ENCODE peak calls at places on chromosomes 13 and 19, in four cellular contexts. C, V, F and W are unnamed samples. For H3K4me1 and H3K27me3, the result is how much of the 10 kb centered on the place peaks cover.

GRCh38 chr13:37889811-37890210 is 20.2 kb upstream of the TRPC4 start:
- DNase-seq in C (no peak), V (no peak), F (no peak), W (no peak)

GRCh38 chr13:46211116-46211515 is 612 bp upstream of the LRRC63 start:
- DNase-seq in C (peak), V (no peak), F (no peak), W (no peak)

GRCh38 chr19:16615788-16616187 is 12.2 kb downstream of the MED26 start:
- DNase-seq in C (peak), V (no peak), F (no peak), W (no peak)

GRCh38 chr13:94706854-94707399 is 5.4 kb downstream of the SOX21 start:
- DNase-seq in C (peak), V (no peak), F (no peak), W (no peak)

GRCh38 chr13:28333204-28333900 is 161.6 kb downstream of the FLT1 start:
- DNase-seq in C (no peak), V (no peak), F (no peak), W (no peak)

GRCh38 chr13:29707876-29708543 is 112.5 kb upstream of the SLC7A1 start:
- DNase-seq in C (peak), V (peak), F (no peak), W (no peak)

GRCh38 chr19:45128109-45128508 is 32.7 kb downstream of the NKPD1 start:
- DNase-seq in C (no peak), V (no peak), F (no peak), W (no peak)

GRCh38 chr19:40740747-40741146 is 9.5 kb downstream of the ACTMAP start:
- DNase-seq in C (no peak), V (no peak), F (no peak), W (no peak)

GRCh38 chr19:3270908-3271307 is 46.4 kb downstream of the CELF5 start:
- DNase-seq in C (peak), V (peak), F (no peak), W (peak)

GRCh38 chr19:10339380-10339960 is at the start of gene ICAM3:
- DNase-seq in C (no peak), V (no peak), F (peak), W (peak)

GRCh38 chr13:113912596-113912995 is 48.7 kb upstream of the GAS6 start:
- DNase-seq in C (no peak), V (no peak), F (no peak), W (no peak)

GRCh38 chr13:42027286-42027685 is 21.2 kb upstream of the DGKH start:
- DNase-seq in C (no peak), V (no peak), F (no peak), W (no peak)

GRCh38 chr13:57739089-57739488 is 107.5 kb downstream of the PCDH17 start:
- DNase-seq in C (peak), V (no peak), F (no peak), W (no peak)

GRCh38 chr19:10961073-10961762 is 388 bp downstream of the SMARCA4 start:
- DNase-seq in C (peak), V (no peak), F (peak), W (no peak)

GRCh38 chr13:43390101-43390500 is 366.7 kb downstream of the DNAJC15 start:
- DNase-seq in C (no peak), V (no peak), F (no peak), W (no peak)

GRCh38 chr13:26325876-26326275 is 71.9 kb downstream of the CDK8 start:
- DNase-seq in C (no peak), V (no peak), F (no peak), W (no peak)

GRCh38 chr13:51833980-51834379 is 11.0 kb downstream of the TMEM272 start:
- DNase-seq in C (no peak), V (no peak), F (no peak), W (no peak)

GRCh38 chr13:98320561-98321105 is 143.6 kb upstream of the RNF113B start:
- DNase-seq in C (no peak), V (no peak), F (no peak), W (no peak)

GRCh38 chr13:98317573-98318171 is 140.6 kb upstream of the RNF113B start:
- DNase-seq in C (no peak), V (no peak), F (no peak), W (no peak)

GRCh38 chr13:98315902-98316301 is 138.8 kb upstream of the RNF113B start:
- DNase-seq in C (no peak), V (no peak), F (no peak), W (no peak)

GRCh38 chr13:98315466-98315865 is 138.4 kb upstream of the RNF113B start:
- DNase-seq in C (no peak), V (no peak), F (no peak), W (no peak)

GRCh38 chr13:98318263-98318878 is 141.3 kb upstream of the RNF113B start:
- DNase-seq in C (no peak), V (peak), F (no peak), W (no peak)
- H3K4me1 ChIP-seq in C (under half), V (half or more), F (under half), W (under half)

DNA sequence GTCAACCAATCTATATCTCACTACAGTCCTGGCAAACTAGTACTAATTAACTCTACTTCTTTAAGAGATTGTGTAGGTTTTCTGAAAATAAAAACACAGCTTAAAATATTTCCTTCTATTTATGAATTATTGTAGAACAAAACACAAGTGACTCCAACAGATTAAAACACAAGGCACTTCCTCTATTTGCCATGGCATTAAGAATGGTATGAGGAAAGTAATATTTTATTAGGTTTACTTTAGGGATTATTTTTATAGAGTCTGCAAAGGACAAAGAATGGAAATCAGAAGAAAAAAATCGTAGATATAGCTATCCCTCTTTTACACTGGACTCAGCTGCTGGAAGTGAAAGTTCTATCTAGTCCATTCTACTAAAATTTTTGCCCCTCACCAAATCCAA is 233.2 kb upstream of the NBEA start:
- DNase-seq in C (no peak), V (no peak), F (no peak), W (no peak)
- H3K27me3 ChIP-seq in C (under half), V (under half), F (under half), W (under half)

GRCh38 chr13:24233351-24233901 is 72.9 kb downstream of the SPATA13 start:
- DNase-seq in C (peak), V (no peak), F (no peak), W (no peak)
- H3K4me1 ChIP-seq in C (under half), V (under half), F (under half), W (under half)

GRCh38 chr19:50668416-50669318 is 19.4 kb downstream of the C19orf81 start:
- DNase-seq in C (no peak), V (no peak), F (no peak), W (no peak)
- H3K27me3 ChIP-seq in C (half or more), V (under half), F (half or more), W (under half)

DNA sequence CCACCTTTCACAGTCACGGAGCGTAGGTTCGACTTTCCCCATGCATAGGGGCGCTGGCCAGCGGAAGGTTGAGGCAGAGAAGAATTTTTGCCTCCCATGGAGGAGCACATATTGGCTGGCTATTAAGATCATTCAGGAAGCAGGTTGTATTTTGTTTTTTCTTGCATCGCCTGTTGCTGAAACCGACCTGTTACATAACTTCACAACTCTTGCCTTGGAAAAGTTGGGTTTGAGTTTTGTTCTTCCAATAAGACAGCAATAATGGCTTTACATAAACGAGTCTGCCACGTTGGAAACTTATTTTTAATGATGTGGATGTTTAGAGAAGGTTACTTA is 1.4 kb downstream of the UPF1 start:
- DNase-seq in C (no peak), V (no peak), F (no peak), W (no peak)
- H3K4me1 ChIP-seq in C (under half), V (half or more), F (half or more), W (half or more)

GRCh38 chr19:7769171-7769570 is 6.1 kb downstream of the CLEC4M start:
- DNase-seq in C (no peak), V (no peak), F (no peak), W (no peak)

GRCh38 chr19:7767487-7767886 is 4.4 kb downstream of the CLEC4M start:
- DNase-seq in C (no peak), V (no peak), F (no peak), W (no peak)

GRCh38 chr19:7772752-7773291 is 9.8 kb downstream of the CLEC4M start:
- DNase-seq in C (no peak), V (no peak), F (no peak), W (no peak)

GRCh38 chr19:7773841-7774240 is 10.8 kb downstream of the CLEC4M start:
- DNase-seq in C (no peak), V (no peak), F (no peak), W (no peak)

GRCh38 chr19:7771072-7771471 is 8.0 kb downstream of the CLEC4M start:
- DNase-seq in C (no peak), V (no peak), F (no peak), W (no peak)
- H3K27me3 ChIP-seq in C (under half), V (under half), F (under half), W (under half)

GRCh38 chr19:36172852-36173251 is 20.6 kb upstream of the COX7A1 start:
- DNase-seq in C (no peak), V (no peak), F (no peak), W (no peak)
- H3K4me1 ChIP-seq in C (under half), V (under half), F (under half), W (under half)